ENCODE peak calls at places on chromosomes 6 and 20, in ten cellular contexts. One of them, this sample, is unnamed.

GRCh38 chr20:3981132-3981452 is 34.3 kb downstream of the RNF24 start:
- DNase-seq in tibial artery: no peak
- DNase-seq in HS-27A: no peak
- DNase-seq in NCI-H1694: no peak
- DNase-seq in T-helper 1 cell: no peak
- DNase-seq in SK-N-SH: no peak
- DNase-seq in endodermal cell: no peak
- DNase-seq in HuH-7.5: no peak
- DNase-seq in stimulated activated CD4-positive, alpha-beta T cell treated with anti-CD3 and anti-CD28 coated beads, Interleukin-4, amount 100 ng/mL, for 24 hours: no peak
- DNase-seq in iris pigment epithelial cell: no peak
- DNase-seq in this sample: no peak

GRCh38 chr6:35810831-35811698 is 5.9 kb downstream of the LHFPL5 start:
- DNase-seq in HuH-7.5: no peak
- DNase-seq in NCI-H1694: no peak
- DNase-seq in endodermal cell: no peak
- DNase-seq in iris pigment epithelial cell: peak
- DNase-seq in stimulated activated CD4-positive, alpha-beta T cell treated with anti-CD3 and anti-CD28 coated beads, Interleukin-4, amount 100 ng/mL, for 24 hours: no peak
- DNase-seq in SK-N-SH: no peak
- DNase-seq in T-helper 1 cell: peak
- DNase-seq in tibial artery: no peak
- DNase-seq in HS-27A: peak
- DNase-seq in this sample: peak

GRCh38 chr6:113893866-113894265 is 36.7 kb downstream of the MARCKS start:
- DNase-seq in HS-27A: no peak
- DNase-seq in stimulated activated CD4-positive, alpha-beta T cell treated with anti-CD3 and anti-CD28 coated beads, Interleukin-4, amount 100 ng/mL, for 24 hours: no peak
- DNase-seq in tibial artery: no peak
- DNase-seq in endodermal cell: no peak
- DNase-seq in HuH-7.5: no peak
- DNase-seq in SK-N-SH: no peak
- DNase-seq in T-helper 1 cell: no peak
- DNase-seq in iris pigment epithelial cell: peak
- DNase-seq in NCI-H1694: no peak
- DNase-seq in this sample: no peak

GRCh38 chr6:18293192-18293904 is 29.0 kb upstream of the DEK start:
- DNase-seq in endodermal cell: no peak
- DNase-seq in T-helper 1 cell: no peak
- DNase-seq in NCI-H1694: no peak
- DNase-seq in tibial artery: no peak
- DNase-seq in SK-N-SH: no peak
- DNase-seq in HS-27A: no peak
- DNase-seq in HuH-7.5: no peak
- DNase-seq in stimulated activated CD4-positive, alpha-beta T cell treated with anti-CD3 and anti-CD28 coated beads, Interleukin-4, amount 100 ng/mL, for 24 hours: no peak
- DNase-seq in iris pigment epithelial cell: peak
- DNase-seq in this sample: peak

GRCh38 chr6:29762051-29762450 is 38.8 kb downstream of the HLA-F start:
- DNase-seq in NCI-H1694: no peak
- DNase-seq in endodermal cell: peak
- DNase-seq in HuH-7.5: no peak
- DNase-seq in stimulated activated CD4-positive, alpha-beta T cell treated with anti-CD3 and anti-CD28 coated beads, Interleukin-4, amount 100 ng/mL, for 24 hours: no peak
- DNase-seq in SK-N-SH: no peak
- DNase-seq in tibial artery: no peak
- DNase-seq in HS-27A: no peak
- DNase-seq in iris pigment epithelial cell: no peak
- DNase-seq in T-helper 1 cell: no peak
- DNase-seq in this sample: no peak

GRCh38 chr6:119032428-119032827 is 46.0 kb downstream of the FAM184A start:
- DNase-seq in HS-27A: no peak
- DNase-seq in iris pigment epithelial cell: no peak
- DNase-seq in endodermal cell: no peak
- DNase-seq in T-helper 1 cell: no peak
- DNase-seq in SK-N-SH: no peak
- DNase-seq in HuH-7.5: no peak
- DNase-seq in tibial artery: no peak
- DNase-seq in stimulated activated CD4-positive, alpha-beta T cell treated with anti-CD3 and anti-CD28 coated beads, Interleukin-4, amount 100 ng/mL, for 24 hours: no peak
- DNase-seq in NCI-H1694: no peak
- DNase-seq in this sample: no peak

GRCh38 chr6:9532621-9533557 is 882.0 kb downstream of the TFAP2A start:
- DNase-seq in stimulated activated CD4-positive, alpha-beta T cell treated with anti-CD3 and anti-CD28 coated beads, Interleukin-4, amount 100 ng/mL, for 24 hours: no peak
- DNase-seq in iris pigment epithelial cell: peak
- DNase-seq in SK-N-SH: no peak
- DNase-seq in HuH-7.5: no peak
- DNase-seq in NCI-H1694: no peak
- DNase-seq in endodermal cell: no peak
- DNase-seq in tibial artery: no peak
- DNase-seq in T-helper 1 cell: no peak
- DNase-seq in HS-27A: no peak
- DNase-seq in this sample: peak

GRCh38 chr6:132919476-132919875 is 105.1 kb downstream of the RPS12 start:
- DNase-seq in NCI-H1694: no peak
- DNase-seq in HuH-7.5: peak
- DNase-seq in SK-N-SH: no peak
- DNase-seq in HS-27A: no peak
- DNase-seq in T-helper 1 cell: no peak
- DNase-seq in tibial artery: peak
- DNase-seq in endodermal cell: no peak
- DNase-seq in iris pigment epithelial cell: peak
- DNase-seq in stimulated activated CD4-positive, alpha-beta T cell treated with anti-CD3 and anti-CD28 coated beads, Interleukin-4, amount 100 ng/mL, for 24 hours: no peak
- DNase-seq in this sample: peak

GRCh38 chr6:152232494-152233151 is 404.5 kb downstream of the SYNE1 start:
- DNase-seq in T-helper 1 cell: peak
- DNase-seq in tibial artery: no peak
- DNase-seq in endodermal cell: no peak
- DNase-seq in HuH-7.5: no peak
- DNase-seq in iris pigment epithelial cell: peak
- DNase-seq in NCI-H1694: no peak
- DNase-seq in SK-N-SH: peak
- DNase-seq in stimulated activated CD4-positive, alpha-beta T cell treated with anti-CD3 and anti-CD28 coated beads, Interleukin-4, amount 100 ng/mL, for 24 hours: no peak
- DNase-seq in HS-27A: no peak
- DNase-seq in this sample: peak

GRCh38 chr6:54014440-54014839 is 96.8 kb upstream of the MLIP start:
- DNase-seq in HS-27A: no peak
- DNase-seq in SK-N-SH: no peak
- DNase-seq in endodermal cell: peak
- DNase-seq in T-helper 1 cell: no peak
- DNase-seq in iris pigment epithelial cell: no peak
- DNase-seq in NCI-H1694: no peak
- DNase-seq in stimulated activated CD4-positive, alpha-beta T cell treated with anti-CD3 and anti-CD28 coated beads, Interleukin-4, amount 100 ng/mL, for 24 hours: no peak
- DNase-seq in HuH-7.5: no peak
- DNase-seq in tibial artery: no peak
- DNase-seq in this sample: no peak

GRCh38 chr6:148624025-148624424 is 122.8 kb upstream of the UST start:
- DNase-seq in NCI-H1694: no peak
- DNase-seq in iris pigment epithelial cell: peak
- DNase-seq in T-helper 1 cell: no peak
- DNase-seq in SK-N-SH: no peak
- DNase-seq in endodermal cell: no peak
- DNase-seq in HS-27A: no peak
- DNase-seq in stimulated activated CD4-positive, alpha-beta T cell treated with anti-CD3 and anti-CD28 coated beads, Interleukin-4, amount 100 ng/mL, for 24 hours: no peak
- DNase-seq in tibial artery: no peak
- DNase-seq in HuH-7.5: no peak
- DNase-seq in this sample: no peak

GRCh38 chr20:59677586-59677985 is 73.2 kb downstream of the PHACTR3 start:
- DNase-seq in endodermal cell: no peak
- DNase-seq in iris pigment epithelial cell: no peak
- DNase-seq in HuH-7.5: no peak
- DNase-seq in HS-27A: no peak
- DNase-seq in SK-N-SH: no peak
- DNase-seq in T-helper 1 cell: no peak
- DNase-seq in tibial artery: no peak
- DNase-seq in stimulated activated CD4-positive, alpha-beta T cell treated with anti-CD3 and anti-CD28 coated beads, Interleukin-4, amount 100 ng/mL, for 24 hours: no peak
- DNase-seq in NCI-H1694: no peak
- DNase-seq in this sample: no peak

GRCh38 chr6:12223383-12223782 is 66.8 kb upstream of the EDN1 start:
- DNase-seq in NCI-H1694: no peak
- DNase-seq in stimulated activated CD4-positive, alpha-beta T cell treated with anti-CD3 and anti-CD28 coated beads, Interleukin-4, amount 100 ng/mL, for 24 hours: no peak
- DNase-seq in tibial artery: no peak
- DNase-seq in HS-27A: no peak
- DNase-seq in endodermal cell: no peak
- DNase-seq in T-helper 1 cell: no peak
- DNase-seq in HuH-7.5: no peak
- DNase-seq in SK-N-SH: no peak
- DNase-seq in iris pigment epithelial cell: no peak
- DNase-seq in this sample: no peak

GRCh38 chr6:113594726-113595125 is 262.4 kb upstream of the MARCKS start:
- DNase-seq in endodermal cell: no peak
- DNase-seq in stimulated activated CD4-positive, alpha-beta T cell treated with anti-CD3 and anti-CD28 coated beads, Interleukin-4, amount 100 ng/mL, for 24 hours: no peak
- DNase-seq in SK-N-SH: no peak
- DNase-seq in HS-27A: no peak
- DNase-seq in T-helper 1 cell: no peak
- DNase-seq in iris pigment epithelial cell: no peak
- DNase-seq in HuH-7.5: no peak
- DNase-seq in NCI-H1694: no peak
- DNase-seq in tibial artery: no peak
- DNase-seq in this sample: no peak

GRCh38 chr20:62980970-62981369 is 25.8 kb downstream of the BHLHE23 start:
- DNase-seq in tibial artery: no peak
- DNase-seq in NCI-H1694: no peak
- DNase-seq in HuH-7.5: no peak
- DNase-seq in stimulated activated CD4-positive, alpha-beta T cell treated with anti-CD3 and anti-CD28 coated beads, Interleukin-4, amount 100 ng/mL, for 24 hours: peak
- DNase-seq in SK-N-SH: peak
- DNase-seq in iris pigment epithelial cell: peak
- DNase-seq in HS-27A: no peak
- DNase-seq in endodermal cell: no peak
- DNase-seq in T-helper 1 cell: peak
- DNase-seq in this sample: no peak

GRCh38 chr6:148927581-148927980 is 180.8 kb downstream of the UST start:
- DNase-seq in endodermal cell: no peak
- DNase-seq in stimulated activated CD4-positive, alpha-beta T cell treated with anti-CD3 and anti-CD28 coated beads, Interleukin-4, amount 100 ng/mL, for 24 hours: no peak
- DNase-seq in iris pigment epithelial cell: no peak
- DNase-seq in HS-27A: no peak
- DNase-seq in SK-N-SH: no peak
- DNase-seq in T-helper 1 cell: no peak
- DNase-seq in NCI-H1694: no peak
- DNase-seq in HuH-7.5: no peak
- DNase-seq in tibial artery: no peak
- DNase-seq in this sample: no peak